ENCODE peak calls at places on chromosomes 7 and 10, in five cellular contexts. R is AG08395; U is ovary; Z is iris pigment epithelial cell; V is activated CD8-positive, alpha-beta memory T cell treated with anti-CD3 and anti-CD28 coated beads, Interleukin-2, amount 50 U/mL, for 48 hours. C is an unnamed sample.

GRCh38 chr10:51951601-51952000 is 252.2 kb upstream of the CSTF2T start:
- DNase-seq in R (no peak), U (no peak), Z (no peak), V (no peak), C (no peak)

GRCh38 chr10:53619678-53620077 is 847.1 kb upstream of the MBL2 start:
- DNase-seq in R (no peak), U (no peak), Z (no peak), V (no peak), C (no peak)

GRCh38 chr10:93131956-93132355 is 58.3 kb downstream of the CYP26A1 start:
- DNase-seq in R (no peak), U (no peak), Z (no peak), V (no peak), C (no peak)

GRCh38 chr7:152136623-152137022 is 111.1 kb downstream of the GALNT11 start:
- DNase-seq in R (peak; percentile 70), U (no peak), Z (peak; percentile 52), V (no peak), C (no peak)

GRCh38 chr7:18239212-18239611 is 211.6 kb upstream of the PRPS1L1 start:
- DNase-seq in R (no peak), U (no peak), Z (no peak), V (no peak), C (no peak)

GRCh38 chr7:126574276-126574675 is 678.5 kb downstream of the GRM8 start:
- DNase-seq in R (no peak), U (no peak), Z (peak; percentile 58), V (no peak), C (no peak)

GRCh38 chr7:130433336-130433735 is 7.5 kb downstream of the CEP41 start:
- DNase-seq in R (no peak), U (no peak), Z (no peak), V (no peak), C (no peak)

GRCh38 chr7:87178320-87178719 is 26.1 kb downstream of the DMTF1 start:
- DNase-seq in R (no peak), U (no peak), Z (no peak), V (no peak), C (no peak)